ENCODE peak calls at places on chromosomes 5 and 9, in eight cellular contexts. R, P, F, S, G, X, Y and D are unnamed samples.

GRCh38 chr5:115072266-115073056 is 97.2 kb downstream of the TRIM36 start:
- DNase-seq in R (no peak), P (no peak), F (no peak), S (no peak), G (no peak), X (no peak), Y (no peak), D (no peak)

GRCh38 chr5:25448190-25448621 is 803.4 kb upstream of the CDH10 start:
- DNase-seq in R (no peak), P (no peak), F (no peak), S (no peak), G (no peak), X (no peak), Y (no peak), D (no peak)

GRCh38 chr9:134530724-134531123 is 110.9 kb upstream of the COL5A1 start:
- DNase-seq in R (no peak), P (no peak), F (no peak), S (no peak), G (no peak), X (no peak), Y (no peak), D (no peak)

GRCh38 chr5:95730011-95730700 is 980 bp upstream of the RHOBTB3 start:
- DNase-seq in R (no peak), P (no peak), F (no peak), S (no peak), G (no peak), X (no peak), Y (no peak), D (no peak)

GRCh38 chr5:7415948-7416535 is 20.1 kb downstream of the ADCY2 start:
- DNase-seq in R (no peak), P (no peak), F (no peak), S (no peak), G (no peak), X (no peak), Y (no peak), D (no peak)

GRCh38 chr5:65142511-65143011 is 339.2 kb downstream of the ADAMTS6 start:
- DNase-seq in R (no peak), P (no peak), F (no peak), S (peak), G (no peak), X (no peak), Y (no peak), D (no peak)

GRCh38 chr5:29811914-29812679 is 1381.4 kb upstream of the CDH6 start:
- DNase-seq in R (no peak), P (no peak), F (no peak), S (no peak), G (no peak), X (no peak), Y (no peak), D (no peak)

GRCh38 chr5:142906863-142907671 is 136.9 kb downstream of the ARHGAP26 start:
- DNase-seq in R (no peak), P (no peak), F (no peak), S (peak), G (no peak), X (peak), Y (no peak), D (no peak)

GRCh38 chr5:146507428-146507827 is 8.6 kb downstream of the GPR151 start:
- DNase-seq in R (no peak), P (no peak), F (no peak), S (no peak), G (no peak), X (no peak), Y (no peak), D (no peak)

GRCh38 chr9:136690104-136690840 is 3.0 kb upstream of the AGPAT2 start:
- DNase-seq in R (no peak), P (no peak), F (no peak), S (no peak), G (no peak), X (no peak), Y (no peak), D (no peak)

GRCh38 chr9:106981396-106982287 is 118.7 kb downstream of the ZNF462 start:
- DNase-seq in R (no peak), P (no peak), F (no peak), S (no peak), G (no peak), X (no peak), Y (no peak), D (no peak)

GRCh38 chr5:5235685-5236084 is 95.6 kb downstream of the ADAMTS16 start:
- DNase-seq in R (no peak), P (no peak), F (no peak), S (no peak), G (no peak), X (no peak), Y (no peak), D (no peak)

GRCh38 chr5:13553896-13554295 is 390.6 kb downstream of the DNAH5 start:
- DNase-seq in R (no peak), P (no peak), F (no peak), S (no peak), G (peak), X (no peak), Y (no peak), D (peak)

GRCh38 chr5:14199902-14200301 is 56.8 kb downstream of the TRIO start:
- DNase-seq in R (no peak), P (no peak), F (no peak), S (no peak), G (no peak), X (no peak), Y (no peak), D (no peak)

GRCh38 chr5:20537911-20538310 is 549.9 kb upstream of the CDH18 start:
- DNase-seq in R (no peak), P (no peak), F (no peak), S (no peak), G (no peak), X (no peak), Y (no peak), D (no peak)

GRCh38 chr5:87770601-87771121 is 357.9 kb upstream of the CCNH start:
- DNase-seq in R (no peak), P (no peak), F (no peak), S (no peak), G (no peak), X (no peak), Y (no peak), D (no peak)

GRCh38 chr9:115461284-115461683 is 343.3 kb upstream of the TNC start:
- DNase-seq in R (no peak), P (no peak), F (no peak), S (no peak), G (no peak), X (no peak), Y (no peak), D (no peak)

GRCh38 chr9:122463828-122464632 is 13.7 kb downstream of the OR1J1 start:
- DNase-seq in R (peak), P (no peak), F (no peak), S (no peak), G (peak), X (no peak), Y (peak), D (no peak)

GRCh38 chr5:115549154-115549553 is 4.6 kb upstream of the FEM1C start:
- DNase-seq in R (peak), P (no peak), F (no peak), S (peak), G (no peak), X (no peak), Y (no peak), D (no peak)

GRCh38 chr5:101679816-101680215 is 616.3 kb downstream of the SLCO4C1 start:
- DNase-seq in R (no peak), P (no peak), F (no peak), S (peak), G (peak), X (no peak), Y (no peak), D (no peak)

GRCh38 chr9:126564716-126565115 is 49.0 kb upstream of the LMX1B start:
- DNase-seq in R (peak), P (no peak), F (no peak), S (no peak), G (no peak), X (no peak), Y (no peak), D (no peak)

GRCh38 chr5:64947031-64947430 is 178.3 kb downstream of the CWC27 start:
- DNase-seq in R (no peak), P (no peak), F (no peak), S (peak), G (peak), X (no peak), Y (no peak), D (no peak)

GRCh38 chr5:23405316-23406068 is 101.9 kb upstream of the PRDM9 start:
- DNase-seq in R (no peak), P (no peak), F (no peak), S (peak), G (peak), X (no peak), Y (no peak), D (no peak)

GRCh38 chr5:126122942-126123341 is 300.3 kb upstream of the GRAMD2B start:
- DNase-seq in R (no peak), P (no peak), F (no peak), S (no peak), G (peak), X (no peak), Y (no peak), D (no peak)

GRCh38 chr9:127852829-127853228 is 1.6 kb downstream of the ENG start:
- DNase-seq in R (no peak), P (no peak), F (no peak), S (no peak), G (no peak), X (no peak), Y (no peak), D (no peak)

GRCh38 chr5:140293091-140293996 is 9.6 kb downstream of the PFDN1 start:
- DNase-seq in R (no peak), P (no peak), F (no peak), S (peak), G (no peak), X (no peak), Y (no peak), D (no peak)

GRCh38 chr5:77569409-77569808 is 69.1 kb downstream of the OTP start:
- DNase-seq in R (no peak), P (no peak), F (no peak), S (peak), G (no peak), X (no peak), Y (no peak), D (no peak)

GRCh38 chr9:100111235-100111634 is 12.2 kb downstream of the INVS start:
- DNase-seq in R (no peak), P (peak), F (no peak), S (peak), G (peak), X (peak), Y (no peak), D (no peak)

GRCh38 chr5:180315762-180316212 is 23.9 kb upstream of the MAPK9 start:
- DNase-seq in R (peak), P (no peak), F (peak), S (peak), G (peak), X (no peak), Y (peak), D (peak)

GRCh38 chr5:124661317-124662141 is 84.9 kb downstream of the ZNF608 start:
- DNase-seq in R (no peak), P (no peak), F (no peak), S (peak), G (peak), X (no peak), Y (no peak), D (no peak)

GRCh38 chr9:75148551-75148950 is 60.2 kb downstream of the OSTF1 start:
- DNase-seq in R (no peak), P (no peak), F (no peak), S (peak), G (peak), X (no peak), Y (no peak), D (no peak)

GRCh38 chr5:10555134-10555733 is 8.6 kb upstream of the ANKRD33B start:
- DNase-seq in R (no peak), P (no peak), F (no peak), S (peak), G (peak), X (peak), Y (no peak), D (peak)

GRCh38 chr5:157535042-157535865 is 40.3 kb downstream of the ADAM19 start:
- DNase-seq in R (no peak), P (no peak), F (no peak), S (peak), G (no peak), X (no peak), Y (no peak), D (no peak)

GRCh38 chr9:128607642-128608350 is 48.9 kb downstream of the DYNC2I2 start:
- DNase-seq in R (no peak), P (no peak), F (no peak), S (peak), G (no peak), X (peak), Y (no peak), D (no peak)

GRCh38 chr9:14198544-14199510 is 115.1 kb downstream of the NFIB start:
- DNase-seq in R (no peak), P (peak), F (no peak), S (peak), G (peak), X (peak), Y (no peak), D (no peak)

DNA sequence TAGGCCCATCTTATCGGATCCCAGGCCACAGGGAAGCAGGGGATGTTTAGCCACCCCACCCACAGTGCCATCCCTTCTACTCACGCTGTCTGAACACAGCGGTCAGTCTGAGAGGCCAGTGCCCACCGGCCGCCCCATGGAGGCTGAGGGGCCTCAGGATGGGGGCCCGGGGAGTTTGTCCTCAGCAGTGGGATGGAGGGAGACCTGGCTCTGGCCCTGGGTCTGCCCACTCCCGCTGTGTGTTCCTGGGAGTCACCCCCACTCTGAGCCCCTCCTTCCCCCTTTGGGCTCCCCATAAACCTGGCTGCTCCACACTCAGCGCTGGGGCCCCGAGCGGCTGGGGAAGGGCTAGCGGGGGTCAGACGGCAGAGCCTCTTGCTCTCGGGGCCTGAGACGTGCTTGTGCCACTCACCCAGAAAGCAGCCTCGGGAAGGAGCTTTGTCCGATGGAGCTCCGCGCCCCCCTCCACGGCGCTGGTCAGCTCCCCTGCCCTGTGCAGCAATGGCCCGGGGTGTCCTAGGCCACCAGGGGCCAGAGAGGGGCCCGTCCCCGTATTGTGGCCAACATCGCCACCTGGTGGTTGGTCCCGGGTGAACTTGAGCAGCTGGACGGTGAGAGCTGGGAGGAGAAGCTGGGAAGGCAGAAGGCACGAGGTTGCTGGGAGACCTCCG is 10.9 kb upstream of the LAMC3 start:
- DNase-seq in R (peak), P (no peak), F (peak), S (peak), G (peak), X (no peak), Y (no peak), D (peak)
- TF ChIP-seq CTCF in R (peak), P (peak), F (no peak), S (peak), G (peak), X (no peak), Y (no peak), D (peak)

DNA sequence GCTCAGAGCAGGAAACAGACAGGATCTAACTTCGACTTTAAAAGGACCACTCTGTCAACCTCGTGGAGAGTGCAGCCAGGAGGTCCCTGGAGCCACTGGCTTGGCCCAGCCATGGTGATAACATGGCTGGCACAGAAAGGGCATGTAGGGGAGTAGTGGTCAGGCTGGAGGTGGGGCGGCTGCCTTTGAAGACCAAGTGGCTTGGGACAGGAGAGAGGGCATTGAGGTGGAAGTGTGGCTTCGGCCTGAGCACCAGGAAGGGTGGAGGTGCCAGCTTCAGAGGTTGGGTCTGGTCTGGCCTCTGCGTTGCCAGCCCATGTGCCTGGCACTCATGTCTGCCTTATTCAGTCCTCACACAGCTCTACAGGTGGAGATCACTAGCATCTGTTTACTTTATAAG is 270.0 kb downstream of the NSG2 start:
- DNase-seq in R (no peak), P (no peak), F (no peak), S (no peak), G (no peak), X (peak), Y (no peak), D (no peak)
- TF ChIP-seq CTCF in R (no peak), P (no peak), F (no peak), S (no peak), G (no peak), X (no peak), Y (no peak), D (no peak)

GRCh38 chr9:129673602-129674001 is 8.2 kb downstream of the PRRX2 start:
- DNase-seq in R (no peak), P (no peak), F (no peak), S (no peak), G (no peak), X (no peak), Y (no peak), D (no peak)
- TF ChIP-seq CTCF in R (no peak), P (no peak), F (no peak), S (no peak), G (no peak), X (no peak), Y (no peak), D (no peak)

GRCh38 chr5:89417990-89418820 is 535.2 kb upstream of the MEF2C start:
- DNase-seq in R (no peak), P (no peak), F (no peak), S (no peak), G (no peak), X (peak), Y (no peak), D (no peak)
- TF ChIP-seq CTCF in R (no peak), P (no peak), F (no peak), S (no peak), G (no peak), X (no peak), Y (no peak), D (no peak)

GRCh38 chr5:171483453-171484177 is 64.2 kb downstream of the FGF18 start:
- DNase-seq in R (no peak), P (no peak), F (no peak), S (peak), G (no peak), X (peak), Y (no peak), D (no peak)

GRCh38 chr5:171479776-171480125 is 60.3 kb downstream of the FGF18 start:
- DNase-seq in R (no peak), P (no peak), F (no peak), S (no peak), G (no peak), X (no peak), Y (no peak), D (no peak)

GRCh38 chr5:171485668-171486067 is 66.2 kb downstream of the FGF18 start:
- DNase-seq in R (no peak), P (no peak), F (no peak), S (no peak), G (no peak), X (no peak), Y (no peak), D (no peak)

GRCh38 chr5:171481791-171482536 is 62.5 kb downstream of the FGF18 start:
- DNase-seq in R (no peak), P (no peak), F (no peak), S (no peak), G (no peak), X (no peak), Y (no peak), D (no peak)

DNA sequence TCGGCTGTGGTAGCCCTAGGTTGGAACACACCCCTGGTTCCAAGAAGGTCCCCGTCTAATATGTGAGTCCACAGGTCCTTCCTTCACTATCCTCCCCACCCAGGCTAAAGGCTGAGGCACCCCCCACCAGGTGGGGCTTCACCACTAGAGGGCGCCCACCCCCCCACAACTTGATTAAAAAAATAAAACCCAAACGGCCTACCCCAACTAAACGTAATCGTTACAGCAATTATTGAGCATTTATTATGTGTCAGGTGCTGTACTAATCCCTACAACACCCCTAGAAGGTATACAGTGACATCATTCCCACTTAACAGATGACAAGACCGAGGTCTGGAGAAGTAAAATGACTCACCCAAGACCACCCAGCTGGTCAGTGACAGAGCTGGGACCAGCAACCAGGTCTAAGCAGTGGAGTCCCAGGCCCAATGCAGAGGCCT is 65.0 kb downstream of the FGF18 start:
- DNase-seq in R (peak), P (no peak), F (peak), S (peak), G (no peak), X (no peak), Y (peak), D (no peak)
- TF ChIP-seq CTCF in R (peak), P (peak), F (peak), S (peak), G (peak), X (no peak), Y (peak), D (peak)

GRCh38 chr5:128537306-128537998 is 593 bp downstream of the FBN2 start:
- DNase-seq in R (peak), P (no peak), F (no peak), S (peak), G (peak), X (no peak), Y (no peak), D (peak)
- TF ChIP-seq CTCF in R (no peak), P (no peak), F (no peak), S (no peak), G (no peak), X (no peak), Y (no peak), D (no peak)